ENCODE peak calls at places on chromosomes 16 and 17, in eight cellular contexts. W, F, K, L, O, Y, V and T are unnamed samples.
A peak's percentile ranks its signal among the peaks of the same experiment; 100 is the strongest.

GRCh38 chr17:80050706-80051105 is 14.3 kb downstream of the CCDC40 start:
- DNase-seq in W (no peak), F (no peak), K (no peak), L (no peak), O (no peak), Y (no peak), V (no peak), T (no peak)

GRCh38 chr16:85570213-85570734 is 42.8 kb upstream of the GSE1 start:
- DNase-seq in W (no peak), F (no peak), K (no peak), L (no peak), O (no peak), Y (no peak), V (no peak), T (no peak)

GRCh38 chr17:55962931-55963378 is 190.3 kb upstream of the ANKFN1 start:
- DNase-seq in W (no peak), F (no peak), K (no peak), L (no peak), O (no peak), Y (no peak), V (no peak), T (no peak)

GRCh38 chr17:27559506-27559931 is 71.5 kb upstream of the LGALS9 start:
- DNase-seq in W (no peak), F (no peak), K (no peak), L (no peak), O (peak; percentile 46), Y (no peak), V (no peak), T (no peak)

GRCh38 chr16:50442221-50442620 is 73.4 kb upstream of the BRD7 start:
- DNase-seq in W (no peak), F (no peak), K (no peak), L (no peak), O (no peak), Y (no peak), V (no peak), T (no peak)

GRCh38 chr17:17391575-17392370 is 85.0 kb upstream of the MED9 start:
- DNase-seq in W (peak; percentile 54), F (peak; percentile 40), K (no peak), L (peak; percentile 37), O (no peak), Y (peak; percentile 52), V (no peak), T (peak; percentile 45)

GRCh38 chr16:77234611-77235010 is 35.4 kb downstream of the SYCE1L start:
- DNase-seq in W (no peak), F (no peak), K (no peak), L (no peak), O (no peak), Y (no peak), V (no peak), T (no peak)

GRCh38 chr17:72618018-72618509 is 474.4 kb downstream of the SLC39A11 start:
- DNase-seq in W (peak; percentile 48), F (no peak), K (no peak), L (peak; percentile 87), O (no peak), Y (peak; percentile 14), V (no peak), T (peak; percentile 17)

GRCh38 chr17:48551601-48552452 is 6.9 kb upstream of the HOXB2 start:
- DNase-seq in W (no peak), F (no peak), K (no peak), L (no peak), O (no peak), Y (no peak), V (no peak), T (no peak)

GRCh38 chr16:70522216-70523000 is 946 bp downstream of the COG4 start:
- DNase-seq in W (no peak), F (no peak), K (no peak), L (no peak), O (no peak), Y (no peak), V (no peak), T (no peak)

GRCh38 chr16:59392911-59393310 is 658.8 kb upstream of the GOT2 start:
- DNase-seq in W (no peak), F (no peak), K (no peak), L (no peak), O (no peak), Y (no peak), V (no peak), T (no peak)

GRCh38 chr17:39688475-39688835 is 598 bp upstream of the PGAP3 start:
- DNase-seq in W (no peak), F (no peak), K (no peak), L (no peak), O (no peak), Y (no peak), V (no peak), T (no peak)

GRCh38 chr17:18043491-18043890 is 4.3 kb downstream of the GID4 start:
- DNase-seq in W (no peak), F (no peak), K (no peak), L (no peak), O (no peak), Y (no peak), V (no peak), T (no peak)

GRCh38 chr16:68490829-68491575 is 42.7 kb upstream of the SMPD3 start:
- DNase-seq in W (no peak), F (no peak), K (no peak), L (no peak), O (no peak), Y (no peak), V (peak; percentile 89), T (no peak)

GRCh38 chr16:86529160-86529559 is 18.8 kb downstream of the FOXF1 start:
- DNase-seq in W (no peak), F (no peak), K (no peak), L (no peak), O (no peak), Y (no peak), V (no peak), T (no peak)

GRCh38 chr16:84988328-84989080 is 22.8 kb downstream of the ZDHHC7 start:
- DNase-seq in W (no peak), F (no peak), K (no peak), L (no peak), O (no peak), Y (no peak), V (no peak), T (no peak)